ENCODE peak calls at places on chromosomes 3 and 15, in eight cellular contexts. A, Y, J, I, V, S, U and F are unnamed samples.

GRCh38 chr3:38001456-38002081 is 11.0 kb downstream of the VILL start:
- DNase-seq in A (no peak), Y (peak; percentile 44), J (no peak), I (peak; percentile 46), V (peak; percentile 61), S (no peak), U (peak; percentile 21), F (no peak)

GRCh38 chr15:75230524-75231371 is 27.4 kb upstream of the GOLGA6C start:
- DNase-seq in A (no peak), Y (no peak), J (peak; percentile 54), I (no peak), V (peak; percentile 39), S (no peak), U (no peak), F (no peak)

GRCh38 chr15:85580914-85581313 is 200.5 kb downstream of the AKAP13 start:
- DNase-seq in A (peak; percentile 29), Y (no peak), J (no peak), I (no peak), V (no peak), S (peak; percentile 32), U (peak; percentile 50), F (no peak)

GRCh38 chr3:174720717-174721116 is 138.4 kb upstream of the NAALADL2 start:
- DNase-seq in A (no peak), Y (no peak), J (no peak), I (no peak), V (no peak), S (no peak), U (no peak), F (no peak)

GRCh38 chr3:168102735-168103410 is 7.1 kb upstream of the GOLIM4 start:
- DNase-seq in A (no peak), Y (no peak), J (no peak), I (no peak), V (no peak), S (no peak), U (no peak), F (no peak)

GRCh38 chr15:64686130-64686735 is 89.2 kb downstream of the RBPMS2 start:
- DNase-seq in A (no peak), Y (peak; percentile 54), J (no peak), I (peak; percentile 61), V (peak; percentile 77), S (no peak), U (no peak), F (peak; percentile 71)

GRCh38 chr15:100713163-100713867 is 110.9 kb downstream of the ASB7 start:
- DNase-seq in A (no peak), Y (peak; percentile 100), J (no peak), I (peak; percentile 98), V (peak; percentile 66), S (no peak), U (peak; percentile 18), F (no peak)

GRCh38 chr15:35818846-35819245 is 272.9 kb upstream of the DPH6 start:
- DNase-seq in A (no peak), Y (no peak), J (no peak), I (no peak), V (no peak), S (no peak), U (no peak), F (no peak)

GRCh38 chr15:35111861-35112260 is 26.8 kb upstream of the NANOGP8 start:
- DNase-seq in A (no peak), Y (no peak), J (no peak), I (no peak), V (no peak), S (no peak), U (no peak), F (no peak)

GRCh38 chr15:62240697-62241096 is 75.6 kb upstream of the C2CD4B start:
- DNase-seq in A (no peak), Y (no peak), J (no peak), I (no peak), V (no peak), S (no peak), U (no peak), F (no peak)

GRCh38 chr15:29596266-29596665 is 226.0 kb downstream of the TJP1 start:
- DNase-seq in A (no peak), Y (peak; percentile 35), J (no peak), I (peak; percentile 7), V (no peak), S (no peak), U (no peak), F (peak; percentile 19)

GRCh38 chr3:79639855-79640254 is 127.9 kb downstream of the ROBO1 start:
- DNase-seq in A (no peak), Y (no peak), J (no peak), I (no peak), V (no peak), S (no peak), U (no peak), F (no peak)

GRCh38 chr3:128874481-128875180 is 4.8 kb upstream of the ACAD9 start:
- DNase-seq in A (no peak), Y (no peak), J (no peak), I (no peak), V (no peak), S (no peak), U (no peak), F (no peak)